ENCODE peak calls at places on chromosomes 5 and 9, in seven cellular contexts. G is LoVo, H is thyroid gland, F is neural progenitor cell, U is DMS153, B is HuH-7.5, Y is T1000. X is an unnamed sample.

GRCh38 chr9:83622814-83623633 is at the start of gene IDNK:
- DNase-seq in H (peak), F (peak), B (peak), G (peak), Y (peak), U (peak), X (peak)

GRCh38 chr5:10756539-10756938 is 4.5 kb downstream of the DAP start:
- DNase-seq in H (no peak), Y (no peak), G (no peak), F (no peak), B (no peak), U (no peak), X (no peak)

GRCh38 chr5:96655085-96655484 is 7.1 kb upstream of the CAST start:
- DNase-seq in H (no peak), F (no peak), U (no peak), Y (no peak), B (no peak), G (no peak), X (no peak)

GRCh38 chr5:44881266-44881665 is 72.5 kb downstream of the MRPS30 start:
- DNase-seq in F (no peak), Y (no peak), U (no peak), B (no peak), H (no peak), G (no peak), X (no peak)

GRCh38 chr9:93250185-93250584 is 66.2 kb downstream of the WNK2 start:
- DNase-seq in G (no peak), U (no peak), H (no peak), B (no peak), F (no peak), Y (no peak), X (no peak)

GRCh38 chr9:122875523-122875922 is 29.6 kb downstream of the RC3H2 start:
- DNase-seq in G (no peak), Y (no peak), U (no peak), F (no peak), B (no peak), H (no peak), X (no peak)

GRCh38 chr9:76717611-76718010 is 46.6 kb upstream of the PCA3 start:
- DNase-seq in Y (no peak), B (no peak), H (no peak), U (peak), G (no peak), F (no peak), X (no peak)

GRCh38 chr9:34114436-34114835 is 12.1 kb downstream of the DCAF12 start:
- DNase-seq in H (peak), G (no peak), U (no peak), Y (no peak), B (no peak), F (no peak), X (no peak)

GRCh38 chr5:134592141-134592746 is 40.4 kb downstream of the SAR1B start:
- DNase-seq in B (no peak), F (no peak), U (no peak), Y (no peak), H (peak), G (peak), X (no peak)

GRCh38 chr9:96489482-96489979 is 39.6 kb downstream of the HABP4 start:
- DNase-seq in Y (no peak), U (no peak), G (no peak), B (no peak), F (no peak), H (no peak), X (no peak)

GRCh38 chr5:32092938-32093812 is 80.9 kb downstream of the GOLPH3 start:
- DNase-seq in G (peak), B (peak), Y (peak), U (peak), H (peak), F (peak), X (peak)

GRCh38 chr5:141954193-141954592 is 3.8 kb downstream of the PCDH12 start:
- DNase-seq in G (no peak), B (no peak), F (no peak), Y (no peak), U (no peak), H (no peak), X (no peak)

GRCh38 chr5:74122979-74123575 is 497.1 kb downstream of the ARHGEF28 start:
- DNase-seq in U (peak), Y (no peak), F (no peak), B (no peak), G (no peak), H (peak), X (peak)

GRCh38 chr5:91281409-91281808 is 101.7 kb downstream of the ARRDC3 start:
- DNase-seq in G (no peak), U (no peak), B (no peak), H (peak), Y (no peak), F (no peak), X (no peak)

GRCh38 chr9:115104908-115105307 is 13.0 kb downstream of the TNC start:
- DNase-seq in G (no peak), B (no peak), Y (no peak), H (no peak), F (no peak), U (no peak), X (no peak)

X was measured in WERI-Rb-1.